ENCODE peak calls at places on chromosomes 16 and 17, in ten cellular contexts. C is NCI-H446, M is HFFc6, Z is KG1, B is mucosa of gallbladder, N is NCI-H2029, G is cerebellar cortex, A is transverse colon, S is HS-5, Y is ELF-1. D is an unnamed sample.

GRCh38 chr16:30377812-30378235 is 3.2 kb downstream of the MYL11 start:
- DNase-seq in G (peak), A (peak), B (peak), C (peak), N (peak), S (peak), Z (peak), M (peak), Y (peak), D (peak)

GRCh38 chr16:89216315-89217137 is 977 bp upstream of the ZNF778 start:
- DNase-seq in Z (peak), M (peak), B (peak), Y (peak), C (peak), S (peak), A (peak), N (peak), G (peak), D (peak)

GRCh38 chr17:79977161-79977631 is 58.5 kb downstream of the TBC1D16 start:
- DNase-seq in N (no peak), S (no peak), G (no peak), Z (no peak), M (no peak), Y (no peak), B (no peak), C (no peak), A (no peak), D (no peak)

GRCh38 chr17:44522883-44523671 is 19.9 kb upstream of the GPATCH8 start:
- DNase-seq in S (no peak), M (peak), B (peak), Z (peak), C (peak), G (peak), A (peak), N (peak), Y (peak), D (peak)

GRCh38 chr16:88779406-88780099 is 5.5 kb downstream of the PIEZO1 start:
- DNase-seq in B (no peak), Z (no peak), A (no peak), Y (no peak), N (no peak), G (no peak), M (no peak), C (no peak), S (no peak), D (no peak)

GRCh38 chr17:59038734-59039133 is 67.9 kb downstream of the TRIM37 start:
- DNase-seq in Y (no peak), Z (no peak), M (no peak), B (no peak), N (no peak), C (no peak), S (no peak), G (no peak), A (no peak), D (no peak)

GRCh38 chr17:15262291-15263205 is 2.6 kb downstream of the PMP22 start:
- DNase-seq in B (peak), Z (no peak), A (peak), Y (peak), M (peak), S (no peak), C (no peak), G (peak), N (no peak), D (peak)

GRCh38 chr17:49522329-49522890 is 27.3 kb downstream of the NGFR start:
- DNase-seq in B (no peak), G (no peak), M (no peak), N (no peak), C (no peak), S (no peak), A (no peak), Y (no peak), Z (no peak), D (no peak)

GRCh38 chr17:29597361-29598172 is 4.6 kb downstream of the ANKRD13B start:
- DNase-seq in M (no peak), B (no peak), A (no peak), S (no peak), Z (no peak), Y (peak), C (no peak), N (no peak), G (peak), D (no peak)

GRCh38 chr17:7947651-7948050 is 15.6 kb downstream of the CNTROB start:
- DNase-seq in A (no peak), Z (no peak), G (no peak), C (no peak), B (no peak), N (no peak), M (no peak), S (no peak), Y (no peak), D (no peak)

GRCh38 chr17:64187093-64187895 is 57.4 kb upstream of the ERN1 start:
- DNase-seq in G (no peak), C (no peak), M (no peak), B (peak), S (no peak), A (no peak), Y (peak), N (no peak), Z (no peak), D (no peak)

GRCh38 chr16:9666834-9667480 is 515.3 kb downstream of the GRIN2A start:
- DNase-seq in Z (no peak), B (no peak), M (no peak), C (no peak), S (no peak), A (peak), N (peak), G (peak), Y (no peak), D (no peak)

GRCh38 chr17:17993366-17993765 is 20.7 kb downstream of the DRC3 start:
- DNase-seq in Z (no peak), S (no peak), G (no peak), B (no peak), N (no peak), A (no peak), C (no peak), M (peak), Y (no peak), D (no peak)

GRCh38 chr16:9136596-9136995 is 45.2 kb downstream of the HAPSTR1 start:
- DNase-seq in S (no peak), A (peak), Y (no peak), G (no peak), B (no peak), Z (no peak), N (no peak), M (no peak), C (no peak), D (no peak)

GRCh38 chr16:57578521-57579360 is 36.3 kb downstream of the ADGRG5 start:
- DNase-seq in G (no peak), M (no peak), A (no peak), S (no peak), C (no peak), Z (no peak), N (no peak), B (no peak), Y (no peak), D (peak)

D was measured in omental fat pad.